ENCODE peak calls at places on chromosomes 3 and 15, in six cellular contexts. A is naive B cell; B is activated naive CD4-positive, alpha-beta T cell treated with Interleukin-2 at 50 U/mL for 16 hours; E is HFFc6; C is PC-3; Q is stimulated activated CD4-positive, alpha-beta T cell treated with anti-CD3 and anti-CD28 coated beads, Interleukin-12 subunit alpha, Interleukin-12 subunit beta, amount 100 ng/mL, for 48 hours. Y is an unnamed sample.

GRCh38 chr15:31227954-31228542 is 98.6 kb upstream of the KLF13 start:
- DNase-seq in A (peak; percentile 44), B (no peak), E (no peak), C (no peak), Q (no peak), Y (no peak)

GRCh38 chr15:48647963-48648362 is 2.5 kb upstream of the FBN1 start:
- DNase-seq in A (no peak), B (no peak), E (peak; percentile 70), C (peak; percentile 28), Q (no peak), Y (no peak)

GRCh38 chr3:184334470-184335158 is 2.8 kb upstream of the FAM131A start:
- DNase-seq in A (no peak), B (peak; percentile 49), E (peak; percentile 93), C (peak; percentile 95), Q (no peak), Y (no peak)

GRCh38 chr3:182182531-182182968 is 470.8 kb downstream of the SOX2 start:
- DNase-seq in A (no peak), B (no peak), E (no peak), C (peak; percentile 71), Q (no peak), Y (no peak)

GRCh38 chr15:68210821-68211655 is 5.9 kb upstream of the CALML4 start:
- DNase-seq in A (peak; percentile 35), B (peak; percentile 58), E (peak; percentile 32), C (peak; percentile 38), Q (peak; percentile 51), Y (no peak)

GRCh38 chr3:56357266-56357665 is 111.0 kb downstream of the ERC2 start:
- DNase-seq in A (no peak), B (no peak), E (no peak), C (no peak), Q (no peak), Y (no peak)

GRCh38 chr15:45157974-45158373 is 28.2 kb downstream of the DUOX1 start:
- DNase-seq in A (no peak), B (no peak), E (peak; percentile 64), C (peak; percentile 74), Q (no peak), Y (peak; percentile 59)

GRCh38 chr3:187616307-187616939 is 53.8 kb downstream of the SST start:
- DNase-seq in A (peak; percentile 37), B (peak; percentile 55), E (peak; percentile 57), C (peak; percentile 66), Q (peak; percentile 61), Y (no peak)

GRCh38 chr3:158420654-158421396 is 150.2 kb upstream of the MLF1 start:
- DNase-seq in A (no peak), B (no peak), E (no peak), C (peak; percentile 9), Q (no peak), Y (peak; percentile 21)

GRCh38 chr3:29850641-29851040 is 569.8 kb downstream of the RBMS3 start:
- DNase-seq in A (no peak), B (no peak), E (no peak), C (peak; percentile 46), Q (no peak), Y (no peak)

GRCh38 chr3:12415014-12415653 is 69.1 kb upstream of the TSEN2 start:
- DNase-seq in A (no peak), B (no peak), E (no peak), C (no peak), Q (no peak), Y (no peak)

GRCh38 chr3:72959336-72959735 is 37.3 kb upstream of the PPP4R2 start:
- DNase-seq in A (no peak), B (no peak), E (no peak), C (no peak), Q (no peak), Y (no peak)

GRCh38 chr3:115071611-115072010 is 75.5 kb downstream of the ZBTB20 start:
- DNase-seq in A (no peak), B (no peak), E (peak; percentile 17), C (no peak), Q (no peak), Y (peak; percentile 80)

GRCh38 chr3:183328164-183328563 is 75.1 kb downstream of the B3GNT5 start:
- DNase-seq in A (no peak), B (no peak), E (no peak), C (no peak), Q (no peak), Y (no peak)

GRCh38 chr15:28128036-28128435 is 28.9 kb upstream of the OCA2 start:
- DNase-seq in A (peak; percentile 35), B (no peak), E (no peak), C (no peak), Q (no peak), Y (no peak)

GRCh38 chr3:46710229-46710628 is 7.4 kb downstream of the PRSS50 start:
- DNase-seq in A (no peak), B (no peak), E (no peak), C (no peak), Q (no peak), Y (no peak)

GRCh38 chr3:124229407-124229806 is 237.5 kb upstream of the ROPN1 start:
- DNase-seq in A (no peak), B (no peak), E (no peak), C (no peak), Q (no peak), Y (no peak)

GRCh38 chr3:129310111-129310601 is 31.5 kb downstream of the HMCES start:
- DNase-seq in A (no peak), B (no peak), E (no peak), C (peak; percentile 62), Q (no peak), Y (no peak)

GRCh38 chr3:122619040-122619439 is 41.6 kb downstream of the PARP15 start:
- DNase-seq in A (no peak), B (no peak), E (peak; percentile 8), C (peak; percentile 71), Q (no peak), Y (no peak)

GRCh38 chr15:80931721-80932609 is 57.7 kb downstream of the MESD start:
- DNase-seq in A (no peak), B (no peak), E (no peak), C (no peak), Q (no peak), Y (no peak)

GRCh38 chr3:57896046-57896445 is 112.2 kb upstream of the FLNB start:
- DNase-seq in A (no peak), B (no peak), E (no peak), C (no peak), Q (no peak), Y (no peak)

GRCh38 chr3:146532406-146532805 is 12.0 kb downstream of the PLSCR1 start:
- DNase-seq in A (no peak), B (no peak), E (no peak), C (no peak), Q (no peak), Y (no peak)

GRCh38 chr3:25453521-25454410 is 25.7 kb downstream of the RARB start:
- DNase-seq in A (no peak), B (no peak), E (peak; percentile 57), C (no peak), Q (no peak), Y (peak; percentile 57)

GRCh38 chr3:14410501-14411165 is 8.2 kb downstream of the SLC6A6 start:
- DNase-seq in A (no peak), B (peak; percentile 40), E (peak; percentile 95), C (peak; percentile 86), Q (no peak), Y (peak; percentile 78)

GRCh38 chr3:130857336-130858026 is 36.4 kb upstream of the ATP2C1 start:
- DNase-seq in A (no peak), B (no peak), E (no peak), C (peak; percentile 6), Q (no peak), Y (no peak)

GRCh38 chr3:51954120-51954519 is 1.1 kb upstream of the GPR62 start:
- DNase-seq in A (no peak), B (no peak), E (no peak), C (no peak), Q (no peak), Y (no peak)

GRCh38 chr3:51929420-51930003 is 12.2 kb downstream of the RRP9 start:
- DNase-seq in A (no peak), B (no peak), E (no peak), C (peak; percentile 27), Q (no peak), Y (no peak)

GRCh38 chr3:172905480-172905850 is 154.9 kb downstream of the ECT2 start:
- DNase-seq in A (no peak), B (no peak), E (no peak), C (no peak), Q (no peak), Y (no peak)

GRCh38 chr3:107992976-107993684 is 97.7 kb downstream of the CD47 start:
- DNase-seq in A (no peak), B (no peak), E (no peak), C (peak; percentile 94), Q (no peak), Y (no peak)

GRCh38 chr3:188647237-188647636 is 493.3 kb downstream of the LPP start:
- DNase-seq in A (no peak), B (no peak), E (no peak), C (no peak), Q (no peak), Y (no peak)

GRCh38 chr3:49351521-49352011 is 6.6 kb downstream of the GPX1 start:
- DNase-seq in A (no peak), B (no peak), E (peak; percentile 89), C (peak; percentile 85), Q (no peak), Y (peak; percentile 69)

GRCh38 chr15:70258369-70259029 is 160.8 kb upstream of the TLE3 start:
- DNase-seq in A (peak; percentile 75), B (peak; percentile 80), E (no peak), C (no peak), Q (peak; percentile 67), Y (no peak)

Y was measured in GM04503.